ENCODE peak calls at places on chromosomes 4 and X, in ten cellular contexts. One of them, this sample, is unnamed. For H3K27me3, the result is how much of the 10 kb centered on the place peaks cover.

GRCh38 chrX:65451663-65452062 is 82.9 kb downstream of the LAS1L start:
- DNase-seq in CD4-positive, alpha-beta memory T cell: peak
- DNase-seq in adrenal gland: no peak
- DNase-seq in SK-N-SH: peak
- DNase-seq in AG04450: no peak
- DNase-seq in body of pancreas: peak
- DNase-seq in tibial artery: no peak
- DNase-seq in IMR-90: peak
- DNase-seq in endodermal cell: peak
- DNase-seq in naive thymus-derived CD4-positive, alpha-beta T cell: peak
- DNase-seq in this sample: peak

GRCh38 chr4:63788271-63788670 is 621.0 kb downstream of the TECRL start:
- DNase-seq in body of pancreas: no peak
- DNase-seq in SK-N-SH: no peak
- DNase-seq in AG04450: no peak
- DNase-seq in CD4-positive, alpha-beta memory T cell: no peak
- DNase-seq in tibial artery: no peak
- DNase-seq in naive thymus-derived CD4-positive, alpha-beta T cell: no peak
- DNase-seq in adrenal gland: no peak
- DNase-seq in IMR-90: no peak
- DNase-seq in endodermal cell: no peak
- DNase-seq in this sample: no peak

GRCh38 chrX:130770615-130771014 is 132.4 kb downstream of the ENOX2 start:
- DNase-seq in AG04450: peak
- DNase-seq in tibial artery: no peak
- DNase-seq in body of pancreas: no peak
- DNase-seq in SK-N-SH: no peak
- DNase-seq in CD4-positive, alpha-beta memory T cell: no peak
- DNase-seq in naive thymus-derived CD4-positive, alpha-beta T cell: no peak
- DNase-seq in IMR-90: peak
- DNase-seq in adrenal gland: no peak
- DNase-seq in endodermal cell: no peak
- DNase-seq in this sample: no peak

GRCh38 chr4:48594185-48594584 is 104.1 kb downstream of the ZAR1 start:
- DNase-seq in SK-N-SH: no peak
- DNase-seq in endodermal cell: peak
- DNase-seq in CD4-positive, alpha-beta memory T cell: no peak
- DNase-seq in IMR-90: no peak
- DNase-seq in body of pancreas: no peak
- DNase-seq in AG04450: no peak
- DNase-seq in naive thymus-derived CD4-positive, alpha-beta T cell: no peak
- DNase-seq in tibial artery: no peak
- DNase-seq in adrenal gland: peak
- DNase-seq in this sample: no peak

GRCh38 chr4:94032754-94033153 is 174.9 kb upstream of the SMARCAD1 start:
- DNase-seq in IMR-90: no peak
- DNase-seq in CD4-positive, alpha-beta memory T cell: no peak
- DNase-seq in SK-N-SH: peak
- DNase-seq in tibial artery: no peak
- DNase-seq in endodermal cell: peak
- DNase-seq in AG04450: no peak
- DNase-seq in body of pancreas: no peak
- DNase-seq in adrenal gland: no peak
- DNase-seq in naive thymus-derived CD4-positive, alpha-beta T cell: no peak
- DNase-seq in this sample: no peak

GRCh38 chrX:13028871-13029336 is 15.5 kb downstream of the FAM9C start:
- DNase-seq in SK-N-SH: no peak
- DNase-seq in tibial artery: no peak
- DNase-seq in AG04450: no peak
- DNase-seq in naive thymus-derived CD4-positive, alpha-beta T cell: no peak
- DNase-seq in endodermal cell: peak
- DNase-seq in adrenal gland: no peak
- DNase-seq in body of pancreas: no peak
- DNase-seq in IMR-90: no peak
- DNase-seq in CD4-positive, alpha-beta memory T cell: no peak
- DNase-seq in this sample: no peak

GRCh38 chr4:168515222-168516011 is 18.6 kb downstream of the PALLD start:
- DNase-seq in tibial artery: no peak
- DNase-seq in AG04450: no peak
- DNase-seq in naive thymus-derived CD4-positive, alpha-beta T cell: no peak
- DNase-seq in IMR-90: no peak
- DNase-seq in body of pancreas: peak
- DNase-seq in SK-N-SH: no peak
- DNase-seq in CD4-positive, alpha-beta memory T cell: no peak
- DNase-seq in endodermal cell: no peak
- DNase-seq in adrenal gland: no peak
- DNase-seq in this sample: no peak

GRCh38 chr4:7073526-7074390 is 5.9 kb upstream of the GRPEL1 start:
- DNase-seq in naive thymus-derived CD4-positive, alpha-beta T cell: no peak
- DNase-seq in AG04450: no peak
- DNase-seq in SK-N-SH: peak
- DNase-seq in IMR-90: peak
- DNase-seq in adrenal gland: peak
- DNase-seq in body of pancreas: no peak
- DNase-seq in endodermal cell: peak
- DNase-seq in CD4-positive, alpha-beta memory T cell: no peak
- DNase-seq in tibial artery: no peak
- DNase-seq in this sample: peak

GRCh38 chr4:120948382-120948781 is 25.9 kb upstream of the PRDM5 start:
- DNase-seq in SK-N-SH: no peak
- DNase-seq in AG04450: no peak
- DNase-seq in naive thymus-derived CD4-positive, alpha-beta T cell: no peak
- DNase-seq in IMR-90: no peak
- DNase-seq in tibial artery: no peak
- DNase-seq in body of pancreas: no peak
- DNase-seq in CD4-positive, alpha-beta memory T cell: no peak
- DNase-seq in adrenal gland: no peak
- DNase-seq in endodermal cell: peak
- DNase-seq in this sample: peak

GRCh38 chr4:89482248-89482647 is 174.6 kb upstream of the GPRIN3 start:
- DNase-seq in body of pancreas: no peak
- DNase-seq in adrenal gland: no peak
- DNase-seq in tibial artery: no peak
- DNase-seq in CD4-positive, alpha-beta memory T cell: no peak
- DNase-seq in endodermal cell: peak
- DNase-seq in AG04450: no peak
- DNase-seq in SK-N-SH: peak
- DNase-seq in naive thymus-derived CD4-positive, alpha-beta T cell: no peak
- DNase-seq in IMR-90: peak
- DNase-seq in this sample: no peak

GRCh38 chr4:29734785-29735184 is 985.4 kb upstream of the PCDH7 start:
- DNase-seq in body of pancreas: no peak
- DNase-seq in CD4-positive, alpha-beta memory T cell: no peak
- DNase-seq in tibial artery: no peak
- DNase-seq in IMR-90: no peak
- DNase-seq in naive thymus-derived CD4-positive, alpha-beta T cell: no peak
- DNase-seq in endodermal cell: no peak
- DNase-seq in adrenal gland: no peak
- DNase-seq in AG04450: no peak
- DNase-seq in SK-N-SH: no peak
- DNase-seq in this sample: no peak
- H3K27me3 ChIP-seq in body of pancreas: under half
- H3K27me3 ChIP-seq in CD4-positive, alpha-beta memory T cell: under half
- H3K27me3 ChIP-seq in tibial artery: under half
- H3K27me3 ChIP-seq in IMR-90: under half
- H3K27me3 ChIP-seq in naive thymus-derived CD4-positive, alpha-beta T cell: under half
- H3K27me3 ChIP-seq in endodermal cell: under half
- H3K27me3 ChIP-seq in adrenal gland: under half
- H3K27me3 ChIP-seq in AG04450: under half
- H3K27me3 ChIP-seq in SK-N-SH: under half
- H3K27me3 ChIP-seq in this sample: under half

DNA sequence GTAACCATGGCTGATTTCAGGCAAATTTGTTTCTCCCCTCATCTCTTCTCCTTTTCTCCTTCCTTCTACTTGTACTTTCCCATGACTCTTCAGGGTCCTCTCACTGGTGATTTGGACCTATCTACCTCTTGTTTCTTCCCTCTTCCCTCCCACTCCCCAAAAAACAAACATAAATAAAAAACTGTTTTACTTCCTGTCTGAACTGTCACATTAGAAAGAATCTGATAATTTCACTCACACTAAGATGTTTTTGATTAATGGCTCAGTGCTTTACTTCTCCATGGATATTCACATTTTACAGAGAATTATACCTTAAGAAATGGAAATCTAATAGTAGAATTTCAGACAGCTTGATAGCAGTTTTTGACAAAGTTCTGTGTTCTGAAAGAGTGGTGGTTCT is 7.2 kb downstream of the STK26 start:
- DNase-seq in SK-N-SH: no peak
- DNase-seq in AG04450: no peak
- DNase-seq in tibial artery: no peak
- DNase-seq in CD4-positive, alpha-beta memory T cell: no peak
- DNase-seq in body of pancreas: no peak
- DNase-seq in IMR-90: no peak
- DNase-seq in naive thymus-derived CD4-positive, alpha-beta T cell: no peak
- DNase-seq in adrenal gland: no peak
- DNase-seq in endodermal cell: no peak
- DNase-seq in this sample: no peak
- H3K27me3 ChIP-seq in SK-N-SH: under half
- H3K27me3 ChIP-seq in AG04450: under half
- H3K27me3 ChIP-seq in tibial artery: under half
- H3K27me3 ChIP-seq in CD4-positive, alpha-beta memory T cell: under half
- H3K27me3 ChIP-seq in body of pancreas: under half
- H3K27me3 ChIP-seq in IMR-90: under half
- H3K27me3 ChIP-seq in naive thymus-derived CD4-positive, alpha-beta T cell: under half
- H3K27me3 ChIP-seq in adrenal gland: under half
- H3K27me3 ChIP-seq in endodermal cell: under half
- H3K27me3 ChIP-seq in this sample: under half

GRCh38 chr4:3290889-3291321 is 1.9 kb upstream of the RGS12 start:
- DNase-seq in SK-N-SH: no peak
- DNase-seq in CD4-positive, alpha-beta memory T cell: no peak
- DNase-seq in IMR-90: no peak
- DNase-seq in AG04450: no peak
- DNase-seq in body of pancreas: no peak
- DNase-seq in naive thymus-derived CD4-positive, alpha-beta T cell: no peak
- DNase-seq in tibial artery: no peak
- DNase-seq in adrenal gland: peak
- DNase-seq in endodermal cell: no peak
- DNase-seq in this sample: peak
- H3K27me3 ChIP-seq in SK-N-SH: under half
- H3K27me3 ChIP-seq in CD4-positive, alpha-beta memory T cell: under half
- H3K27me3 ChIP-seq in IMR-90: under half
- H3K27me3 ChIP-seq in AG04450: under half
- H3K27me3 ChIP-seq in body of pancreas: under half
- H3K27me3 ChIP-seq in naive thymus-derived CD4-positive, alpha-beta T cell: under half
- H3K27me3 ChIP-seq in tibial artery: under half
- H3K27me3 ChIP-seq in adrenal gland: under half
- H3K27me3 ChIP-seq in endodermal cell: under half
- H3K27me3 ChIP-seq in this sample: under half

DNA sequence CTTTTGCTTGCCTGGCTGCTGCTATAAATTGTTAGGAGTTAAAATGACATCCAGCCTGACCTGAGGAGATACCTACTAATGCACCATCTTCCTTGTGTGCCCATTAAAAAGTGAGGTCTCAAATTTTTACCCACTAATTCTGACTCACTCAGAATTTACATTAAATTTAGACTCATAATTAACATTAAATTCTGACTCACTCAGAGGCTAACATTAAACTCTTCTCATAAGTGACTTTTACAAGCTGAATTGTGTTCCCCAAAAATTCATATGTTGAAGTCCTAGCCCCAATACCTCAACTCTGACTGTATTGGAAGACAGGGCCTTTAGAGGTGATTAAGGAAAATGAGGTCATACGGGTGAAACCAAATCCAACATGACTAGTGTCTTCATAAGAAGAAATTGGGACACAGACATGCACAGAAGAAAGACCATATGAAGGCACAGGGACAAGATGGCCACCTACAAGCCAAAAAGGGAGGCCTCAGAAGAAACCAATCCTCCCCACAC is 11.8 kb downstream of the CASP6 start:
- DNase-seq in adrenal gland: no peak
- DNase-seq in CD4-positive, alpha-beta memory T cell: no peak
- DNase-seq in AG04450: no peak
- DNase-seq in tibial artery: no peak
- DNase-seq in SK-N-SH: no peak
- DNase-seq in IMR-90: peak
- DNase-seq in body of pancreas: no peak
- DNase-seq in naive thymus-derived CD4-positive, alpha-beta T cell: no peak
- DNase-seq in endodermal cell: no peak
- DNase-seq in this sample: no peak
- H3K27me3 ChIP-seq in adrenal gland: under half
- H3K27me3 ChIP-seq in CD4-positive, alpha-beta memory T cell: under half
- H3K27me3 ChIP-seq in AG04450: under half
- H3K27me3 ChIP-seq in tibial artery: under half
- H3K27me3 ChIP-seq in SK-N-SH: under half
- H3K27me3 ChIP-seq in IMR-90: under half
- H3K27me3 ChIP-seq in body of pancreas: under half
- H3K27me3 ChIP-seq in naive thymus-derived CD4-positive, alpha-beta T cell: under half
- H3K27me3 ChIP-seq in endodermal cell: under half
- H3K27me3 ChIP-seq in this sample: under half

GRCh38 chr4:37895271-37895670 is 4.4 kb downstream of the TBC1D1 start:
- DNase-seq in endodermal cell: no peak
- DNase-seq in tibial artery: no peak
- DNase-seq in adrenal gland: no peak
- DNase-seq in AG04450: no peak
- DNase-seq in IMR-90: no peak
- DNase-seq in CD4-positive, alpha-beta memory T cell: no peak
- DNase-seq in body of pancreas: no peak
- DNase-seq in naive thymus-derived CD4-positive, alpha-beta T cell: no peak
- DNase-seq in SK-N-SH: no peak
- DNase-seq in this sample: no peak
- H3K27me3 ChIP-seq in endodermal cell: half or more
- H3K27me3 ChIP-seq in tibial artery: under half
- H3K27me3 ChIP-seq in adrenal gland: under half
- H3K27me3 ChIP-seq in AG04450: under half
- H3K27me3 ChIP-seq in IMR-90: under half
- H3K27me3 ChIP-seq in CD4-positive, alpha-beta memory T cell: under half
- H3K27me3 ChIP-seq in body of pancreas: under half
- H3K27me3 ChIP-seq in naive thymus-derived CD4-positive, alpha-beta T cell: under half
- H3K27me3 ChIP-seq in SK-N-SH: under half
- H3K27me3 ChIP-seq in this sample: under half